ENCODE peak calls at places on chromosome 5, in nine cellular contexts. V, G, W, L, Z, P, A, Q and T are unnamed samples.

GRCh38 chr5:157596449-157596848 is 20.9 kb upstream of the ADAM19 start:
- DNase-seq in V (no peak), G (no peak), W (no peak), L (no peak), Z (no peak), P (peak), A (no peak), Q (no peak), T (no peak)

GRCh38 chr5:96279796-96280542 is 153.1 kb downstream of the PCSK1 start:
- DNase-seq in V (no peak), G (no peak), W (no peak), L (no peak), Z (no peak), P (no peak), A (no peak), Q (peak), T (no peak)

GRCh38 chr5:150576449-150576949 is 64.0 kb upstream of the SYNPO start:
- DNase-seq in V (no peak), G (no peak), W (no peak), L (no peak), Z (no peak), P (no peak), A (no peak), Q (no peak), T (no peak)

GRCh38 chr5:173535976-173536639 is 80.3 kb downstream of the BOD1 start:
- DNase-seq in V (no peak), G (no peak), W (peak), L (no peak), Z (no peak), P (no peak), A (no peak), Q (no peak), T (no peak)

GRCh38 chr5:122195784-122196394 is 66.5 kb downstream of the ZNF474 start:
- DNase-seq in V (peak), G (no peak), W (peak), L (peak), Z (no peak), P (no peak), A (no peak), Q (peak), T (peak)

GRCh38 chr5:34742112-34742511 is 86.0 kb downstream of the RAI14 start:
- DNase-seq in V (no peak), G (no peak), W (no peak), L (no peak), Z (no peak), P (no peak), A (no peak), Q (no peak), T (no peak)

GRCh38 chr5:6372251-6373080 is 5.9 kb downstream of the MED10 start:
- DNase-seq in V (no peak), G (no peak), W (no peak), L (no peak), Z (no peak), P (no peak), A (no peak), Q (no peak), T (peak)

GRCh38 chr5:76431336-76431735 is 28.3 kb downstream of the IQGAP2 start:
- DNase-seq in V (no peak), G (no peak), W (no peak), L (no peak), Z (no peak), P (no peak), A (no peak), Q (no peak), T (no peak)

GRCh38 chr5:160469156-160470144 is 47.8 kb downstream of the PTTG1 start:
- DNase-seq in V (no peak), G (no peak), W (no peak), L (no peak), Z (no peak), P (no peak), A (no peak), Q (no peak), T (no peak)

GRCh38 chr5:168992687-168993086 is 308.3 kb downstream of the SLIT3 start:
- DNase-seq in V (peak), G (no peak), W (no peak), L (peak), Z (no peak), P (no peak), A (no peak), Q (no peak), T (peak)

GRCh38 chr5:32071351-32071944 is 102.7 kb downstream of the GOLPH3 start:
- DNase-seq in V (no peak), G (no peak), W (no peak), L (no peak), Z (no peak), P (no peak), A (no peak), Q (no peak), T (no peak)

GRCh38 chr5:83220331-83220730 is 143.0 kb downstream of the XRCC4 start:
- DNase-seq in V (peak), G (no peak), W (no peak), L (peak), Z (no peak), P (no peak), A (no peak), Q (no peak), T (peak)

GRCh38 chr5:149374801-149375200 is 4.3 kb downstream of the IL17B start:
- DNase-seq in V (no peak), G (no peak), W (no peak), L (no peak), Z (no peak), P (no peak), A (no peak), Q (no peak), T (no peak)

GRCh38 chr5:61051267-61051666 is 106.3 kb downstream of the NDUFAF2 start:
- DNase-seq in V (no peak), G (no peak), W (no peak), L (no peak), Z (no peak), P (no peak), A (no peak), Q (peak), T (no peak)

GRCh38 chr5:157710431-157710830 is 20.8 kb upstream of the THG1L start:
- DNase-seq in V (no peak), G (no peak), W (no peak), L (no peak), Z (no peak), P (no peak), A (no peak), Q (no peak), T (no peak)

GRCh38 chr5:176818391-176819098 is 8.2 kb downstream of the UNC5A start:
- DNase-seq in V (no peak), G (no peak), W (no peak), L (no peak), Z (no peak), P (no peak), A (peak), Q (no peak), T (no peak)

GRCh38 chr5:1261643-1262042 is 33.2 kb downstream of the TERT start:
- DNase-seq in V (no peak), G (no peak), W (no peak), L (no peak), Z (no peak), P (no peak), A (no peak), Q (no peak), T (no peak)

GRCh38 chr5:173200356-173200755 is 34.6 kb downstream of the NKX2-5 start:
- DNase-seq in V (no peak), G (no peak), W (no peak), L (no peak), Z (no peak), P (no peak), A (no peak), Q (no peak), T (no peak)

GRCh38 chr5:168747987-168748777 is 169.0 kb upstream of the PANK3 start:
- DNase-seq in V (peak), G (no peak), W (no peak), L (peak), Z (no peak), P (peak), A (no peak), Q (no peak), T (peak)

GRCh38 chr5:118366429-118366828 is 621.9 kb downstream of the DTWD2 start:
- DNase-seq in V (no peak), G (no peak), W (no peak), L (peak), Z (no peak), P (no peak), A (no peak), Q (no peak), T (no peak)

GRCh38 chr5:176692835-176693476 is 45.7 kb downstream of the TSPAN17 start:
- DNase-seq in V (no peak), G (no peak), W (no peak), L (no peak), Z (no peak), P (no peak), A (no peak), Q (no peak), T (no peak)

GRCh38 chr5:44987026-44987425 is 178.3 kb downstream of the MRPS30 start:
- DNase-seq in V (no peak), G (no peak), W (no peak), L (no peak), Z (no peak), P (no peak), A (no peak), Q (no peak), T (no peak)

GRCh38 chr5:14109041-14109747 is 33.9 kb upstream of the TRIO start:
- DNase-seq in V (no peak), G (no peak), W (no peak), L (no peak), Z (no peak), P (peak), A (no peak), Q (peak), T (no peak)

GRCh38 chr5:134446938-134447337 is 35.3 kb upstream of the CDKN2AIPNL start:
- DNase-seq in V (no peak), G (no peak), W (no peak), L (no peak), Z (no peak), P (no peak), A (no peak), Q (no peak), T (peak)

GRCh38 chr5:61784337-61784736 is 452.3 kb downstream of the ZSWIM6 start:
- DNase-seq in V (no peak), G (no peak), W (no peak), L (no peak), Z (no peak), P (no peak), A (no peak), Q (no peak), T (no peak)

GRCh38 chr5:54608423-54609085 is 91.0 kb downstream of the SNX18 start:
- DNase-seq in V (no peak), G (no peak), W (no peak), L (no peak), Z (no peak), P (no peak), A (no peak), Q (no peak), T (no peak)

GRCh38 chr5:169303119-169303515 is 2.2 kb upstream of the SLIT3 start:
- DNase-seq in V (no peak), G (no peak), W (no peak), L (no peak), Z (no peak), P (no peak), A (no peak), Q (no peak), T (no peak)

GRCh38 chr5:1111727-1112289 is at the start of gene SLC12A7:
- DNase-seq in V (peak), G (no peak), W (peak), L (peak), Z (no peak), P (peak), A (peak), Q (no peak), T (peak)

GRCh38 chr5:136058031-136058971 is 29.5 kb downstream of the TGFBI start:
- DNase-seq in V (peak), G (peak), W (no peak), L (no peak), Z (no peak), P (no peak), A (no peak), Q (peak), T (peak)

GRCh38 chr5:168706655-168707069 is 127.5 kb upstream of the PANK3 start:
- DNase-seq in V (peak), G (no peak), W (peak), L (peak), Z (no peak), P (peak), A (no peak), Q (peak), T (peak)

GRCh38 chr5:163967273-163967672 is 461.9 kb downstream of the MAT2B start:
- DNase-seq in V (no peak), G (no peak), W (no peak), L (no peak), Z (no peak), P (no peak), A (no peak), Q (no peak), T (no peak)

GRCh38 chr5:160260006-160260775 is 30.9 kb downstream of the FABP6 start:
- DNase-seq in V (peak), G (no peak), W (no peak), L (no peak), Z (no peak), P (no peak), A (no peak), Q (no peak), T (no peak)